ENCODE peak calls at places on chromosomes 3 and 15, in four cellular contexts. I is stomach, W is cardiac muscle cell, C is fibroblast of lung. F is an unnamed sample. For H3K9me3 and H3K4me1, the result is how much of the 10 kb centered on the place peaks cover.

GRCh38 chr15:89820651-89821611 is 6.3 kb upstream of the ANPEP start:
- DNase-seq in I (no peak), W (no peak), C (peak), F (no peak)

GRCh38 chr3:144229973-144230372 is 258.4 kb downstream of the DIPK2A start:
- DNase-seq in W (no peak), C (peak), I (no peak), F (no peak)

GRCh38 chr15:91896656-91897055 is 43.1 kb downstream of the SLCO3A1 start:
- DNase-seq in C (no peak), W (no peak), I (no peak), F (no peak)

GRCh38 chr3:11367116-11367781 is 95.1 kb downstream of the ATG7 start:
- DNase-seq in C (peak), W (no peak), I (no peak), F (peak)

GRCh38 chr3:166011771-166012170 is 174.5 kb upstream of the BCHE start:
- DNase-seq in W (no peak), I (no peak), C (no peak), F (no peak)

GRCh38 chr3:195246608-195247007 is 24.4 kb downstream of the XXYLT1 start:
- DNase-seq in C (no peak), I (no peak), W (no peak), F (no peak)

GRCh38 chr15:66294157-66294931 is 976 bp downstream of the DIS3L start:
- DNase-seq in I (no peak), W (peak), C (peak), F (peak)

GRCh38 chr3:139198929-139199328 is 144.9 kb upstream of the MRPS22 start:
- DNase-seq in W (no peak), I (no peak), C (no peak), F (no peak)

GRCh38 chr3:69082805-69083204 is 1.9 kb upstream of the ARL6IP5 start:
- DNase-seq in W (peak), I (peak), C (peak), F (no peak)

GRCh38 chr3:8143186-8143585 is 358.4 kb upstream of the LMCD1 start:
- DNase-seq in I (no peak), W (no peak), C (no peak), F (no peak)

GRCh38 chr15:78715930-78716329 is 74.9 kb upstream of the CHRNB4 start:
- DNase-seq in C (peak), W (no peak), I (no peak), F (no peak)

GRCh38 chr3:154973851-154974250 is 106.3 kb upstream of the MME start:
- DNase-seq in I (no peak), C (no peak), W (no peak), F (no peak)

GRCh38 chr3:111652492-111653180 is 57.5 kb upstream of the ZBED2 start:
- DNase-seq in W (no peak), C (no peak), I (no peak), F (no peak)

GRCh38 chr15:29674661-29675533 is 147.4 kb downstream of the TJP1 start:
- DNase-seq in I (peak), C (peak), W (peak), F (no peak)

GRCh38 chr3:114121996-114122709 is 56.7 kb downstream of the DRD3 start:
- DNase-seq in W (no peak), I (no peak), C (peak), F (peak)

GRCh38 chr3:137764001-137764433 is at the start of gene SOX14:
- DNase-seq in I (peak), C (no peak), W (peak), F (no peak)

GRCh38 chr15:90037961-90038633 is 37.0 kb downstream of the ZNF710 start:
- DNase-seq in W (no peak), I (no peak), C (peak), F (no peak)

DNA sequence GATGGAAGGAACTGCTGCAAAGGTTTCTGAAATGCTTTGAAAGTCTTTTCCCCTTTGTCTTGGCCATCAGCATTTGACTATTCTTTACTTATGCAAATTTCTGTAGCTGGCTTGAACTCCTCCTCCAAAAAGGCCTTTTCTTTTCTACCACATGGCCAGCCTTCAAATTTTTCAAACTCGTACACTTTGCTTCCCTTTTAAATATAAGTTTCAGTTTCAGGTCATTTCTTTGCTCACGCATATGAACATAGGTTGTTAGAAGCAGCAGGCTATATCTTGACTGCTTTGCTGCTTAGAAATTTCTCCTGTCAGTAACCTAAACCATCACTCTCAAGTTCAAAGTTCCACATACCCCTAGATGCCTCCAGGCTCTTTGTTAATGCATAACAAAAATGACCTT is 62.4 kb downstream of the GALK2 start:
- DNase-seq in W (no peak), C (no peak), I (no peak), F (no peak)
- H3K9me3 ChIP-seq in W (under half), C (under half), I (under half), F (under half)

GRCh38 chr3:120285508-120285841 is 453 bp upstream of the GPR156 start:
- DNase-seq in C (no peak), W (no peak), I (no peak), F (no peak)
- H3K4me3 ChIP-seq in C (peak), W (peak), I (peak), F (no peak)

GRCh38 chr15:63801171-63801570 is 32.6 kb downstream of the HERC1 start:
- DNase-seq in I (no peak), C (no peak), W (peak), F (no peak)

GRCh38 chr15:63803106-63803886 is 30.5 kb downstream of the HERC1 start:
- DNase-seq in W (no peak), C (no peak), I (no peak), F (no peak)

GRCh38 chr15:63800245-63800644 is 33.5 kb downstream of the HERC1 start:
- DNase-seq in C (no peak), W (no peak), I (no peak), F (no peak)

GRCh38 chr15:63800739-63801138 is 33.0 kb downstream of the HERC1 start:
- DNase-seq in C (no peak), I (no peak), W (no peak), F (no peak)

DNA sequence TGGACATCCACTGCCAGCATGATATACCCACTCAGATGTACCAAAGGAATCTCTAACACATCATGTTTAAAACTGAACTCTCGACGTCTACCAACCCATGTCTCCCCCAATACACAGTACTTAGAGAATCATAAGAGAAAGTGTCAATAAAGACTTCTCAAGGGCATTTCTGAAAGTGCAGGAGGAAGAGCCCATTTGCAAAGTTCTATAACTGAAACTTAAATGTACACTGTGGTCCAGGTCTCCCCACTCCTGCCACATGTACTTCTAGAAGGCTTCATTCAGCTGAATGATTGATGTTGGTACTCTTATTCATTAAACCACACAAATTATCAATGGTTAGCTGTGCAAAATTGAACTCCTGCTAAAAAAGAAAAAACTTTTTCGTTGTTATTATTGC is 31.8 kb downstream of the HERC1 start:
- DNase-seq in C (no peak), I (no peak), W (no peak), F (no peak)
- H3K4me1 ChIP-seq in C (under half), I (half or more), W (under half), F (under half)

GRCh38 chr15:24078310-24079029 is 391.4 kb upstream of the NDN start:
- DNase-seq in I (no peak), C (no peak), W (no peak), F (no peak)

GRCh38 chr15:24076090-24076784 is 389.1 kb upstream of the NDN start:
- DNase-seq in C (no peak), W (no peak), I (no peak), F (no peak)

DNA sequence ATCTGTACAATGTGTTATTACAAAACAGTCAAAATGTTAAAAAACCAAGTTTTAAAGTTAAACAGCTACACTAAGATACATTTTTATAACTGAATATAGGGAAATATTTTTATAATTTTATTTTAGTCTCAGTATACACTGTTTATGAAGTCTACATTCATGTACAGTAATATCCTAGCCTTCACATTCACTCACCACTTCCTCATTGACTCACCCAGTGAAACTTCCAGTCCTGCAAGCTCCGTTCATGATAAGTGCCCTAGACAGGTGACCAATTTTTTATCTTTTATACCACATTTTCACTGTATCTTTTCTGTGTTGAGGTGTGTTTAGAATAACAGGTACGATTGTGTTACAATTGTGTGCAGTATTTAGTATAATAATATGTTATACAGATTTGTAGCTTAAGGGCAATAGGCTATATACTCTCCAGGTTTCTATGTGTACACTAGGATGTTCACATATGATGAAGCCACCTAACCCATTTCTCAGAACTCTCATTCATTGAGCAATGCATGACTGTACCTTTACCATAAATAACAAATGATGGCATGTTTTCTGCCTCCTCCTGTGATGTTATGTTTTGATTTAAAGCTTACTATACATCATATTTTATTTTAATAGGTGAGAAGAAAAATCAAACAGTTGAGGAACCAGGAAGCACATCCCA is 388.4 kb upstream of the NDN start:
- DNase-seq in C (no peak), I (no peak), W (no peak), F (no peak)
- H3K9me3 ChIP-seq in C (under half), I (under half), W (under half), F (under half)

DNA sequence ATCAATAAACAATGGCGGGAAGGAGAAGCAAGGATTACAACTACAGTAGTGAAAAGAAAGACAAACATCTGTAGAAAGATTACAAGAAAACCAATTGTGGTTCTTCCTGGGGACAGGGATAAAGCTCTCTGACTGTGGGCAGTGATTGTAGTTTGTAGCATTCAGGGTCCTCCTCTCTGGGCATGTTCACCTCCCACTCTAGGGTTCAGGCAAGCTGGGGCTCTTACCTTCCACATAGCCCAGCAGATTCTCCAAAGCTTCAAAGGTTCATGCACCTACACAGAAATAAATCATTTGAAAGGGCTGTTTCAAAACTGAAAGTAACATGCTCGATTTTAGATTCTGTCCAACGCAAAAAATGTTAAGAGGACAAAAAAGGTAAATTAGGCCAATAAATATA is 17.4 kb upstream of the UBE3A start:
- DNase-seq in W (no peak), C (no peak), I (no peak), F (no peak)
- H3K4me3 ChIP-seq in W (no peak), C (no peak), I (no peak), F (no peak)

DNA sequence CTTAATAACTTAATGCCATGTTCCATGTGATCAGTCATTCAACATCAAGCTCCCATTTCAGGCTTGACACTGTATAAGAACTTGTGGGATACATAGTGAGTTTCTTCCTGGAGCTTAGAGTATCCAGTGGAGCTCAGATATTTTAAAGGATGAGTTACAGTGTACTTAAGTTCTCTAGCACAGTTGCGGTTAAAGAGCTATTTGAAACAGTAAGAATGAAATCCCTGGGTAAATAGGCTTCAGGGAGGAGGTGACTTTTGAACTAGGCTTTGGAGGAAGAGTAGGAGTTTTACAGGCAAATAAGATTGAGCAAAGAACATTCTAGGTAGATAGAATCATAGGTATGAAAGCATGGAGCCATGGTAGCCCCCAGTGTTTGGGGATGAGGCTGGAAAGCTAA is 3.8 kb downstream of the ZNF592 start:
- DNase-seq in I (no peak), W (no peak), C (no peak), F (no peak)
- H3K4me1 ChIP-seq in I (half or more), W (under half), C (under half), F (under half)

DNA sequence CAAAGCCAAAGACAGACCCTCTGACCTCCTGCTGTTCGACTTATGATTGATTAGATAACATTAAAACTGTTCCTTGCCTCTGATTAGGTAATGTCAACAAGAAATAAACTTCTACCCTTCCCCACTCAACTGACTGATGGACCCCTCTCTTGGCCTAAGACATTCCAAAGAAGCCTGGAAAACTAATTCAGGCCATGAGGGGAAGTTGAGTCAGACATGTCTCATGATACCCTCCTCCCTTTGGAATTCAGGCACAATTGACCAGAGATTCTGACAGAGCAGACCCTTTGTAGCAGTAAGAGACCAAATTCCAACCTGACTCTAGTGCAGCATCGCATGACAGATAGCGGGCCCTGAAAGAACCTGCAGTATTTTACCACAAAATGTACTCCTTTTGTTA is 354.5 kb downstream of the OCA2 start:
- DNase-seq in C (no peak), W (no peak), I (no peak), F (no peak)
- H3K9me3 ChIP-seq in C (under half), W (under half), I (under half), F (under half)

GRCh38 chr3:156593814-156594213 is 38.9 kb upstream of the SSR3 start:
- DNase-seq in W (no peak), C (no peak), I (no peak), F (no peak)

GRCh38 chr3:156599475-156599874 is 44.6 kb upstream of the SSR3 start:
- DNase-seq in C (no peak), I (no peak), W (peak), F (no peak)

GRCh38 chr3:156599061-156599460 is 44.1 kb upstream of the SSR3 start:
- DNase-seq in C (no peak), W (no peak), I (no peak), F (no peak)

GRCh38 chr3:156598413-156598812 is 43.5 kb upstream of the SSR3 start:
- DNase-seq in W (no peak), C (no peak), I (no peak), F (no peak)

DNA sequence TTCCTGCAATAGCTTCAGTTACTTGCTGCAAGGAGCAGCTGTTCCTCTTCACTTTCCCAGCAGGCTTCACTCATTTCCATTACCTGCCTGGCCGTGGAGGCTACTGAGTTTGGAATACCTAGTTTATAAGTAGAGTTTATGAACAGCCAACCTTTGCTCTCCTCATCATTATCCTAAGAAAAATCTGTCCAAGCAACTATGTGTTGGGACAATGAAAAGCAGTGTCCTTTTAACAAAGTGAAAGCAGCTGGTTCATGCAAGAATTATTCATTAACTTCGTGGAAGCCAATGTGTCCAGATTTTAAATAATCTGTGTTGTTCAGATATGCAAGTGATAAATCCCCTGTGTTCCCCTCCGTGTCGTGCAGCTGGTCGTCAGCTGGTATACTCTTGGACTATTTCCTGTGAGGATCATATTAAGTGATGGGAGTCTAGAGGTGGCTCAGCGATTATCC is 39.3 kb upstream of the SSR3 start:
- DNase-seq in I (no peak), W (no peak), C (peak), F (no peak)
- H3K4me3 ChIP-seq in I (no peak), W (no peak), C (peak), F (no peak)

F was measured in adrenal gland.